ENCODE peak calls at places on chromosomes 11 and 22, in five cellular contexts. R, J, Z, Y and U are unnamed samples.

GRCh38 chr22:46058591-46059519 is 81.9 kb upstream of the WNT7B start:
- DNase-seq in R (no peak), J (peak; percentile 10), Z (peak; percentile 81), Y (no peak), U (peak; percentile 20)

GRCh38 chr11:45511566-45511965 is 153.9 kb downstream of the CHST1 start:
- DNase-seq in R (no peak), J (no peak), Z (no peak), Y (no peak), U (no peak)

GRCh38 chr22:30313527-30314385 is 13.0 kb downstream of the TBC1D10A start:
- DNase-seq in R (no peak), J (no peak), Z (no peak), Y (no peak), U (no peak)

GRCh38 chr11:120137187-120137610 is 714 bp downstream of the TRIM29 start:
- DNase-seq in R (no peak), J (no peak), Z (no peak), Y (no peak), U (no peak)

GRCh38 chr11:11568651-11569229 is 53.1 kb downstream of the GALNT18 start:
- DNase-seq in R (no peak), J (no peak), Z (no peak), Y (no peak), U (no peak)

GRCh38 chr22:39278040-39278439 is 33.3 kb upstream of the PDGFB start:
- DNase-seq in R (peak; percentile 47), J (no peak), Z (no peak), Y (no peak), U (no peak)

GRCh38 chr11:86632499-86633269 is 39.7 kb downstream of the ME3 start:
- DNase-seq in R (peak; percentile 94), J (peak; percentile 33), Z (no peak), Y (peak; percentile 60), U (no peak)

GRCh38 chr11:124670732-124671131 is 2.8 kb downstream of the SIAE start:
- DNase-seq in R (no peak), J (no peak), Z (no peak), Y (no peak), U (no peak)

GRCh38 chr11:61687420-61687819 is 7.2 kb downstream of the DAGLA start:
- DNase-seq in R (no peak), J (no peak), Z (no peak), Y (no peak), U (no peak)

GRCh38 chr11:128643661-128644060 is 50.2 kb upstream of the FLI1 start:
- DNase-seq in R (no peak), J (peak; percentile 62), Z (no peak), Y (peak; percentile 27), U (no peak)

GRCh38 chr22:29141078-29141688 is 64.5 kb upstream of the EMID1 start:
- DNase-seq in R (no peak), J (no peak), Z (no peak), Y (no peak), U (no peak)

GRCh38 chr11:94840209-94840608 is 72.1 kb downstream of the AMOTL1 start:
- DNase-seq in R (no peak), J (no peak), Z (no peak), Y (no peak), U (no peak)

GRCh38 chr22:27648074-27648473 is 153.5 kb downstream of the MN1 start:
- DNase-seq in R (no peak), J (no peak), Z (no peak), Y (no peak), U (no peak)

GRCh38 chr22:41948142-41948541 is 1.2 kb upstream of the CENPM start:
- DNase-seq in R (no peak), J (no peak), Z (no peak), Y (no peak), U (no peak)

GRCh38 chr11:96486890-96487633 is 97.2 kb downstream of the JRKL start:
- DNase-seq in R (peak; percentile 29), J (no peak), Z (no peak), Y (peak; percentile 76), U (no peak)

GRCh38 chr22:32951081-32951806 is 106.9 kb downstream of the SYN3 start:
- DNase-seq in R (no peak), J (peak; percentile 55), Z (no peak), Y (peak; percentile 8), U (no peak)
- TF ChIP-seq CTCF in R (peak; percentile 23), J (peak; percentile 29), Z (no peak), Y (no peak), U (no peak)

GRCh38 chr11:35364101-35364780 is 55.1 kb downstream of the SLC1A2 start:
- DNase-seq in R (peak; percentile 92), J (no peak), Z (no peak), Y (no peak), U (no peak)

GRCh38 chr11:35365395-35365794 is 54.0 kb downstream of the SLC1A2 start:
- DNase-seq in R (no peak), J (no peak), Z (no peak), Y (no peak), U (no peak)

GRCh38 chr11:35363246-35364100 is 55.9 kb downstream of the SLC1A2 start:
- DNase-seq in R (no peak), J (no peak), Z (no peak), Y (no peak), U (no peak)

GRCh38 chr11:35360059-35360530 is 59.3 kb downstream of the SLC1A2 start:
- DNase-seq in R (no peak), J (no peak), Z (no peak), Y (no peak), U (no peak)

GRCh38 chr11:35362571-35362980 is 56.8 kb downstream of the SLC1A2 start:
- DNase-seq in R (no peak), J (no peak), Z (no peak), Y (peak; percentile 55), U (no peak)
- TF ChIP-seq CTCF in R (no peak), J (no peak), Z (no peak), Y (no peak), U (no peak)

GRCh38 chr11:126764221-126764620 is 236.3 kb downstream of the KIRREL3 start:
- DNase-seq in R (no peak), J (no peak), Z (no peak), Y (no peak), U (no peak)
- TF ChIP-seq CTCF in R (no peak), J (no peak), Z (no peak), Y (peak; percentile 18), U (no peak)

GRCh38 chr11:29005401-29005980 is 897.3 kb downstream of the METTL15 start:
- DNase-seq in R (no peak), J (peak; percentile 13), Z (no peak), Y (peak; percentile 17), U (no peak)
- TF ChIP-seq CTCF in R (no peak), J (no peak), Z (no peak), Y (peak; percentile 7), U (no peak)

DNA sequence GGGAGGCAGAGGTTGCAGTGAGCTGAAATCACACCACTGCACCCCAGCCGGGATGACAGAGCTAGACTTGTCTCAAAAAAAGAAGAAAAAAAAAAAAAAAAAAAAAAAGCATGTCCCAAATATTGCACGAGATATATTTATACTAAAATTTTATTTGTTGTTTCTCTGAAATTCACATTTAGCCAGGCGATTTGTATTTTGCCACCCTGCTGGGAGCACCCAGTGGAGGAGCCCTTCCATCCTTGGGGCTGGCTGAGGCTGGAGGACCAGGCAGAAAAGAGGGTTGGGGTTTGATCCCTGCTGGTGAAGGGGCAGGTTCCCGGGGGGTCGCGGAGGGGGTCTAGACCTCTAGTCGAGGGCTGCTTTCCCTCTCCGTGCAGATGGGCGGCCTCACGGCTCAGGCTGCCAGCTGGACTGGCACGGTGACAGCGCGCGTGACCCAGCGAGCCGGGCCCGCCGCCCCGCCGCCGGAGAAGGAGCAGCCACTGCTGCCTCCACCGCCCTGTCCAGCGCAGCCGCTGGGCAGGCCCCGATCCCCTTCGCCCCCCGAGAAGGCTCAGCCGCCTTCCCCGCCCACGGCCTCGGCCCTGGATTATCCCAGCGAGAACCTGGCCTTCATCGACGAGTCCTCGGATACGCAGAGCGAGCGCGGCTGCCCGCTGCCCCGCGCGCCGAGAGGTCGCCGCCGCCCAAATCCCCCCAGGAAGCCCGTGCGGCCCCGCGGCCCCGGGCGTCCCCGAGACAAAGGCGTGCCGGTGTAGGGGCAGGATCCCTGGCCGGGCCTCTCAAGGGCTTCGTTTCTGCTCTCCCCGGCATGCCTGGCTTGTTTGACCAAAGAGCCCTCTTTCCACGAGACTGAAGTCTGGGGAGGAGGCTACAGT is 952 bp upstream of the CATSPERZ start:
- DNase-seq in R (no peak), J (peak; percentile 33), Z (peak; percentile 84), Y (no peak), U (no peak)
- TF ChIP-seq CTCF in R (no peak), J (no peak), Z (no peak), Y (no peak), U (no peak)